ENCODE peak calls at places on chromosomes 6 and 20, in five cellular contexts. One of them, this sample, is unnamed.

GRCh38 chr20:33846291-33846916 is 35.3 kb downstream of the CHMP4B start:
- DNase-seq in H9: no peak
- DNase-seq in lower lobe of right lung: no peak
- DNase-seq in nephron progenitor cell: no peak
- DNase-seq in neural crest cell: no peak
- DNase-seq in this sample: no peak

GRCh38 chr6:150372051-150372450 is 3.2 kb downstream of the IYD start:
- DNase-seq in H9: no peak
- DNase-seq in lower lobe of right lung: no peak
- DNase-seq in nephron progenitor cell: no peak
- DNase-seq in neural crest cell: no peak
- DNase-seq in this sample: no peak

GRCh38 chr20:36808317-36809257 is 35.0 kb upstream of the DSN1 start:
- DNase-seq in H9: peak
- DNase-seq in lower lobe of right lung: peak
- DNase-seq in nephron progenitor cell: peak
- DNase-seq in neural crest cell: peak
- DNase-seq in this sample: no peak

GRCh38 chr6:76403058-76403457 is 330.6 kb upstream of the IMPG1 start:
- DNase-seq in H9: no peak
- DNase-seq in lower lobe of right lung: no peak
- DNase-seq in nephron progenitor cell: no peak
- DNase-seq in neural crest cell: no peak
- DNase-seq in this sample: no peak

GRCh38 chr6:140871911-140872310 is 1260.8 kb upstream of the GJE1 start:
- DNase-seq in H9: no peak
- DNase-seq in lower lobe of right lung: no peak
- DNase-seq in nephron progenitor cell: no peak
- DNase-seq in neural crest cell: no peak
- DNase-seq in this sample: no peak

GRCh38 chr6:42287756-42288155 is 70.1 kb upstream of the MRPS10 start:
- DNase-seq in H9: no peak
- DNase-seq in lower lobe of right lung: no peak
- DNase-seq in nephron progenitor cell: no peak
- DNase-seq in neural crest cell: no peak
- DNase-seq in this sample: no peak

GRCh38 chr6:159943101-159943632 is 25.7 kb upstream of the IGF2R start:
- DNase-seq in H9: no peak
- DNase-seq in lower lobe of right lung: no peak
- DNase-seq in nephron progenitor cell: no peak
- DNase-seq in neural crest cell: no peak
- DNase-seq in this sample: no peak

GRCh38 chr6:137046871-137047412 is 2.2 kb upstream of the IL20RA start:
- DNase-seq in H9: no peak
- DNase-seq in lower lobe of right lung: no peak
- DNase-seq in nephron progenitor cell: no peak
- DNase-seq in neural crest cell: no peak
- DNase-seq in this sample: no peak

GRCh38 chr6:9517806-9518205 is 897.1 kb downstream of the TFAP2A start:
- DNase-seq in H9: no peak
- DNase-seq in lower lobe of right lung: no peak
- DNase-seq in nephron progenitor cell: no peak
- DNase-seq in neural crest cell: no peak
- DNase-seq in this sample: no peak

GRCh38 chr20:11891827-11892521 is 25.7 kb upstream of the BTBD3 start:
- DNase-seq in H9: peak
- DNase-seq in lower lobe of right lung: peak
- DNase-seq in nephron progenitor cell: peak
- DNase-seq in neural crest cell: peak
- DNase-seq in this sample: peak

GRCh38 chr20:19249515-19249914 is 37.1 kb downstream of the SLC24A3 start:
- DNase-seq in H9: no peak
- DNase-seq in lower lobe of right lung: no peak
- DNase-seq in nephron progenitor cell: no peak
- DNase-seq in neural crest cell: no peak
- DNase-seq in this sample: no peak

GRCh38 chr20:63093966-63094766 is 87.4 kb upstream of the BHLHE23 start:
- DNase-seq in H9: peak
- DNase-seq in lower lobe of right lung: peak
- DNase-seq in nephron progenitor cell: peak
- DNase-seq in neural crest cell: no peak
- DNase-seq in this sample: peak

GRCh38 chr20:21808863-21809664 is 103.6 kb downstream of the PAX1 start:
- DNase-seq in H9: peak
- DNase-seq in lower lobe of right lung: peak
- DNase-seq in nephron progenitor cell: peak
- DNase-seq in neural crest cell: peak
- DNase-seq in this sample: peak

GRCh38 chr6:1129141-1129540 is 182.8 kb upstream of the FOXQ1 start:
- DNase-seq in H9: no peak
- DNase-seq in lower lobe of right lung: no peak
- DNase-seq in nephron progenitor cell: no peak
- DNase-seq in neural crest cell: no peak
- DNase-seq in this sample: no peak

GRCh38 chr6:131655951-131656350 is 18.8 kb downstream of the ENPP3 start:
- DNase-seq in H9: no peak
- DNase-seq in lower lobe of right lung: no peak
- DNase-seq in nephron progenitor cell: no peak
- DNase-seq in neural crest cell: no peak
- DNase-seq in this sample: no peak

GRCh38 chr6:140960566-140960965 is 1172.2 kb upstream of the GJE1 start:
- DNase-seq in H9: no peak
- DNase-seq in lower lobe of right lung: no peak
- DNase-seq in nephron progenitor cell: no peak
- DNase-seq in neural crest cell: no peak
- DNase-seq in this sample: no peak

GRCh38 chr6:167676000-167676665 is 150.6 kb upstream of the AFDN start:
- DNase-seq in H9: no peak
- DNase-seq in lower lobe of right lung: no peak
- DNase-seq in nephron progenitor cell: no peak
- DNase-seq in neural crest cell: no peak
- DNase-seq in this sample: no peak

GRCh38 chr20:62595491-62595890 is 46.8 kb upstream of the SLCO4A1 start:
- DNase-seq in H9: no peak
- DNase-seq in lower lobe of right lung: no peak
- DNase-seq in nephron progenitor cell: peak
- DNase-seq in neural crest cell: no peak
- DNase-seq in this sample: no peak

GRCh38 chr20:23514848-23515247 is 23.9 kb downstream of the CST8 start:
- DNase-seq in H9: no peak
- DNase-seq in lower lobe of right lung: no peak
- DNase-seq in nephron progenitor cell: no peak
- DNase-seq in neural crest cell: no peak
- DNase-seq in this sample: no peak

GRCh38 chr20:58995461-58996225 is 11.4 kb downstream of the CTSZ start:
- DNase-seq in H9: no peak
- DNase-seq in lower lobe of right lung: no peak
- DNase-seq in nephron progenitor cell: no peak
- DNase-seq in neural crest cell: no peak
- DNase-seq in this sample: no peak

GRCh38 chr6:37242429-37243052 is 15.0 kb upstream of the TBC1D22B start:
- DNase-seq in H9: no peak
- DNase-seq in lower lobe of right lung: no peak
- DNase-seq in nephron progenitor cell: no peak
- DNase-seq in neural crest cell: no peak
- DNase-seq in this sample: no peak

GRCh38 chr20:19934792-19935491 is 82.2 kb upstream of the NAA20 start:
- DNase-seq in H9: no peak
- DNase-seq in lower lobe of right lung: peak
- DNase-seq in nephron progenitor cell: no peak
- DNase-seq in neural crest cell: no peak
- DNase-seq in this sample: no peak

GRCh38 chr6:3341467-3341866 is 82.7 kb downstream of the PSMG4 start:
- DNase-seq in H9: peak
- DNase-seq in lower lobe of right lung: no peak
- DNase-seq in nephron progenitor cell: no peak
- DNase-seq in neural crest cell: no peak
- DNase-seq in this sample: no peak

GRCh38 chr6:148998704-148999103 is 251.9 kb downstream of the UST start:
- DNase-seq in H9: no peak
- DNase-seq in lower lobe of right lung: no peak
- DNase-seq in nephron progenitor cell: no peak
- DNase-seq in neural crest cell: no peak
- DNase-seq in this sample: no peak

GRCh38 chr6:156627524-156627923 is 149.7 kb upstream of the ARID1B start:
- DNase-seq in H9: no peak
- DNase-seq in lower lobe of right lung: no peak
- DNase-seq in nephron progenitor cell: no peak
- DNase-seq in neural crest cell: no peak
- DNase-seq in this sample: no peak

GRCh38 chr20:62618622-62619529 is 23.4 kb upstream of the SLCO4A1 start:
- DNase-seq in H9: no peak
- DNase-seq in lower lobe of right lung: no peak
- DNase-seq in nephron progenitor cell: no peak
- DNase-seq in neural crest cell: no peak
- DNase-seq in this sample: no peak

GRCh38 chr6:69887026-69887425 is 20.7 kb downstream of the COL19A1 start:
- DNase-seq in H9: no peak
- DNase-seq in lower lobe of right lung: no peak
- DNase-seq in nephron progenitor cell: no peak
- DNase-seq in neural crest cell: no peak
- DNase-seq in this sample: no peak

GRCh38 chr20:54624701-54625472 is 149.5 kb downstream of the DOK5 start:
- DNase-seq in H9: no peak
- DNase-seq in lower lobe of right lung: no peak
- DNase-seq in nephron progenitor cell: no peak
- DNase-seq in neural crest cell: no peak
- DNase-seq in this sample: no peak

GRCh38 chr20:53935353-53936084 is 134.9 kb downstream of the BCAS1 start:
- DNase-seq in H9: no peak
- DNase-seq in lower lobe of right lung: no peak
- DNase-seq in nephron progenitor cell: no peak
- DNase-seq in neural crest cell: no peak
- DNase-seq in this sample: no peak

GRCh38 chr6:30411515-30412207 is 66.7 kb downstream of the RPP21 start:
- DNase-seq in H9: peak
- DNase-seq in lower lobe of right lung: peak
- DNase-seq in nephron progenitor cell: peak
- DNase-seq in neural crest cell: peak
- DNase-seq in this sample: no peak

GRCh38 chr6:77468939-77469338 is 5.6 kb upstream of the HTR1B start:
- DNase-seq in H9: no peak
- DNase-seq in lower lobe of right lung: no peak
- DNase-seq in nephron progenitor cell: no peak
- DNase-seq in neural crest cell: no peak
- DNase-seq in this sample: no peak

GRCh38 chr20:39176457-39176856 is 214.3 kb downstream of the DHX35 start:
- DNase-seq in H9: no peak
- DNase-seq in lower lobe of right lung: no peak
- DNase-seq in nephron progenitor cell: no peak
- DNase-seq in neural crest cell: no peak
- DNase-seq in this sample: no peak

GRCh38 chr20:41038878-41039404 is 10.3 kb downstream of the TOP1 start:
- DNase-seq in H9: no peak
- DNase-seq in lower lobe of right lung: no peak
- DNase-seq in nephron progenitor cell: no peak
- DNase-seq in neural crest cell: no peak
- DNase-seq in this sample: no peak

GRCh38 chr6:8084586-8084985 is 17.8 kb downstream of the EEF1E1 start:
- DNase-seq in H9: no peak
- DNase-seq in lower lobe of right lung: no peak
- DNase-seq in nephron progenitor cell: no peak
- DNase-seq in neural crest cell: no peak
- DNase-seq in this sample: no peak

GRCh38 chr6:53128842-53129241 is 19.8 kb downstream of the GCM1 start:
- DNase-seq in H9: no peak
- DNase-seq in lower lobe of right lung: no peak
- DNase-seq in nephron progenitor cell: no peak
- DNase-seq in neural crest cell: no peak
- DNase-seq in this sample: no peak

GRCh38 chr6:34370371-34370770 is 22.1 kb downstream of the NUDT3 start:
- DNase-seq in H9: no peak
- DNase-seq in lower lobe of right lung: no peak
- DNase-seq in nephron progenitor cell: no peak
- DNase-seq in neural crest cell: no peak
- DNase-seq in this sample: no peak

GRCh38 chr20:63270606-63271325 is 1.8 kb upstream of the ARFGAP1 start:
- DNase-seq in H9: no peak
- DNase-seq in lower lobe of right lung: no peak
- DNase-seq in nephron progenitor cell: no peak
- DNase-seq in neural crest cell: no peak
- DNase-seq in this sample: no peak

GRCh38 chr6:116393430-116393829 is 22.7 kb downstream of the DSE start:
- DNase-seq in H9: no peak
- DNase-seq in lower lobe of right lung: no peak
- DNase-seq in nephron progenitor cell: no peak
- DNase-seq in neural crest cell: no peak
- DNase-seq in this sample: no peak
- TF ChIP-seq CTCF in H9: peak
- TF ChIP-seq CTCF in lower lobe of right lung: no peak
- TF ChIP-seq CTCF in nephron progenitor cell: no peak
- TF ChIP-seq CTCF in neural crest cell: no peak
- TF ChIP-seq CTCF in this sample: no peak

GRCh38 chr20:56964886-56965285 is 301.6 kb downstream of the BMP7 start:
- DNase-seq in H9: no peak
- DNase-seq in lower lobe of right lung: no peak
- DNase-seq in nephron progenitor cell: no peak
- DNase-seq in neural crest cell: no peak
- DNase-seq in this sample: no peak
- TF ChIP-seq CTCF in H9: peak
- TF ChIP-seq CTCF in lower lobe of right lung: no peak
- TF ChIP-seq CTCF in nephron progenitor cell: no peak
- TF ChIP-seq CTCF in neural crest cell: no peak
- TF ChIP-seq CTCF in this sample: no peak

GRCh38 chr6:92806254-92806653 is 613.1 kb downstream of the EPHA7 start:
- DNase-seq in H9: no peak
- DNase-seq in lower lobe of right lung: no peak
- DNase-seq in nephron progenitor cell: no peak
- DNase-seq in neural crest cell: no peak
- DNase-seq in this sample: no peak

DNA sequence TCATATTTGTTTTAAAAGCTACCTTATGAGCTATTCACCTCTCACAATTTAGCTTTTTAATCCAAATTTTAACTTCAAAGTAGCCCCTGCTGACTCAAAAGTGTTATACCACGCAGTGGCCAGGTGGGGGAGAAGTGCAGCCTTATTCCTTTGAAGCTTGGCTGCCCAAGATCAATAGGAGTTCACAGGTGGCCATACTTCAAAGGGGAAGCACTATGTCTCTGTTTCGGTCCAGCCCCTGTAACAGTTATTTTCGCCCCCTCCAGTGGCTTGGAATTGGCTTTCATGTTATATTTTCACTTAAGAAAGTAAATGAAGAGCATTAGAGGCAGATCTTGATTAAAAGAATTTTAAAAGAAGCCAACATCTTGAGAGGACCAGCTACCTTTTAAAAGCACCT is 608.4 kb downstream of the EPHA7 start:
- DNase-seq in H9: peak
- DNase-seq in lower lobe of right lung: no peak
- DNase-seq in nephron progenitor cell: peak
- DNase-seq in neural crest cell: peak
- DNase-seq in this sample: no peak
- TF ChIP-seq CTCF in H9: peak
- TF ChIP-seq CTCF in lower lobe of right lung: peak
- TF ChIP-seq CTCF in nephron progenitor cell: peak
- TF ChIP-seq CTCF in neural crest cell: peak
- TF ChIP-seq CTCF in this sample: peak

GRCh38 chr20:9172908-9173307 is 104.0 kb downstream of the PLCB4 start:
- DNase-seq in H9: no peak
- DNase-seq in lower lobe of right lung: no peak
- DNase-seq in nephron progenitor cell: no peak
- DNase-seq in neural crest cell: no peak
- DNase-seq in this sample: no peak
- TF ChIP-seq CTCF in H9: peak
- TF ChIP-seq CTCF in lower lobe of right lung: no peak
- TF ChIP-seq CTCF in nephron progenitor cell: no peak
- TF ChIP-seq CTCF in neural crest cell: no peak
- TF ChIP-seq CTCF in this sample: no peak